ENCODE peak calls at places on chromosomes 2 and 18, in five cellular contexts. A is nucleus accumbens, D is NCI-H1092, R is endodermal cell, T is transverse colon. S is an unnamed sample.

GRCh38 chr2:227428731-227429285 is 41.1 kb upstream of the SCYGR1 start:
- DNase-seq in A (no peak), D (no peak), R (no peak), T (no peak), S (no peak)

GRCh38 chr2:130755234-130756040 is at the start of gene AMER3:
- DNase-seq in A (no peak), D (peak; percentile 42), R (peak; percentile 91), T (no peak), S (peak; percentile 44)

GRCh38 chr18:1013951-1014350 is 109.3 kb downstream of the ADCYAP1 start:
- DNase-seq in A (no peak), D (no peak), R (no peak), T (no peak), S (no peak)

GRCh38 chr2:100819365-100820345 is at the start of gene NPAS2:
- DNase-seq in A (no peak), D (no peak), R (peak; percentile 75), T (peak; percentile 59), S (no peak)

GRCh38 chr18:65751145-65752085 is 603 bp downstream of the CDH7 start:
- DNase-seq in A (no peak), D (peak; percentile 64), R (no peak), T (no peak), S (no peak)

GRCh38 chr2:19776941-19777514 is 124.8 kb downstream of the TTC32 start:
- DNase-seq in A (no peak), D (no peak), R (no peak), T (no peak), S (no peak)

GRCh38 chr2:60796573-60797509 is 40.8 kb downstream of the PAPOLG start:
- DNase-seq in A (no peak), D (no peak), R (no peak), T (no peak), S (no peak)

GRCh38 chr2:86073225-86073624 is 32.5 kb downstream of the POLR1A start:
- DNase-seq in A (no peak), D (no peak), R (no peak), T (no peak), S (no peak)

GRCh38 chr2:102950547-102950946 is 188.7 kb downstream of the TMEM182 start:
- DNase-seq in A (no peak), D (no peak), R (no peak), T (no peak), S (no peak)

GRCh38 chr2:62565309-62565908 is 59.4 kb upstream of the TMEM17 start:
- DNase-seq in A (no peak), D (no peak), R (no peak), T (no peak), S (no peak)

GRCh38 chr2:115071534-115071933 is 629.1 kb downstream of the DPP10 start:
- DNase-seq in A (no peak), D (no peak), R (no peak), T (peak; percentile 13), S (no peak)

GRCh38 chr2:72205546-72205863 is 57.8 kb upstream of the CYP26B1 start:
- DNase-seq in A (no peak), D (no peak), R (no peak), T (peak; percentile 64), S (no peak)

GRCh38 chr18:27278131-27278530 is 93.0 kb upstream of the CHST9 start:
- DNase-seq in A (no peak), D (no peak), R (no peak), T (no peak), S (no peak)

GRCh38 chr2:173350383-173350782 is 4.3 kb upstream of the CDCA7 start:
- DNase-seq in A (no peak), D (no peak), R (no peak), T (no peak), S (no peak)

GRCh38 chr2:227340106-227340505 is 15.1 kb downstream of the MFF start:
- DNase-seq in A (no peak), D (no peak), R (no peak), T (no peak), S (no peak)

GRCh38 chr2:99754215-99754614 is 264.4 kb upstream of the REV1 start:
- DNase-seq in A (no peak), D (no peak), R (no peak), T (no peak), S (no peak)

GRCh38 chr18:49277395-49278036 is 182.9 kb downstream of the DYM start:
- DNase-seq in A (no peak), D (no peak), R (no peak), T (no peak), S (no peak)

GRCh38 chr18:8762968-8763367 is 57.6 kb downstream of the MTCL1 start:
- DNase-seq in A (no peak), D (no peak), R (no peak), T (no peak), S (no peak)

GRCh38 chr2:223994562-223995162 is 37.4 kb downstream of the MRPL44 start:
- DNase-seq in A (no peak), D (no peak), R (no peak), T (no peak), S (no peak)

GRCh38 chr2:10221443-10221842 is 81.3 kb upstream of the HPCAL1 start:
- DNase-seq in A (no peak), D (no peak), R (no peak), T (no peak), S (no peak)

GRCh38 chr2:226893206-226893605 is 57.4 kb downstream of the RHBDD1 start:
- DNase-seq in A (no peak), D (no peak), R (no peak), T (no peak), S (no peak)

S was measured in NCI-H1930.